ENCODE peak calls at places on chromosomes 13 and 19, in four cellular contexts. E is HepG2, L is A549, B is K562. I is an unnamed sample.

GRCh38 chr13:67152123-67152522 is 78.0 kb downstream of the PCDH9 start:
- DNase-seq in E (no peak), L (no peak), B (no peak), I (no peak)

GRCh38 chr19:39850892-39851291 is 4.7 kb upstream of the FBL start:
- DNase-seq in E (no peak), L (no peak), B (no peak), I (no peak)

GRCh38 chr13:45333973-45334922 is 6.7 kb downstream of the TPT1 start:
- DNase-seq in E (no peak), L (no peak), B (no peak), I (no peak)

GRCh38 chr13:97076898-97077297 is 82.6 kb upstream of the OXGR1 start:
- DNase-seq in E (no peak), L (no peak), B (no peak), I (no peak)

GRCh38 chr13:98691360-98691759 is 61.1 kb downstream of the SLC15A1 start:
- DNase-seq in E (no peak), L (no peak), B (no peak), I (no peak)

GRCh38 chr19:12162513-12162881 is 399 bp upstream of the ZNF136 start:
- DNase-seq in E (no peak), L (no peak), B (no peak), I (no peak)

GRCh38 chr13:84400711-84401110 is 518.4 kb upstream of the SLITRK1 start:
- DNase-seq in E (no peak), L (no peak), B (no peak), I (no peak)

GRCh38 chr19:57583521-57584416 is at the start of gene ZIK1:
- DNase-seq in E (peak; percentile 83), L (no peak), B (no peak), I (peak; percentile 61)

GRCh38 chr19:10892256-10892655 is 20.9 kb downstream of the CARM1 start:
- DNase-seq in E (no peak), L (no peak), B (no peak), I (no peak)

GRCh38 chr19:18504886-18505610 is 16.8 kb downstream of the ELL start:
- DNase-seq in E (no peak), L (no peak), B (no peak), I (no peak)

GRCh38 chr13:45621950-45622349 is 6.4 kb upstream of the ERICH6B start:
- DNase-seq in E (no peak), L (no peak), B (no peak), I (no peak)

GRCh38 chr13:105638446-105638845 is 897.0 kb downstream of the EFNB2 start:
- DNase-seq in E (no peak), L (no peak), B (no peak), I (no peak)

GRCh38 chr19:18894254-18895037 is 1.5 kb downstream of the CERS1 start:
- DNase-seq in E (no peak), L (peak; percentile 18), B (peak; percentile 72), I (no peak)

GRCh38 chr19:5882421-5882968 is 12.2 kb upstream of the FUT5 start:
- DNase-seq in E (no peak), L (no peak), B (no peak), I (no peak)

GRCh38 chr13:77779461-77780272 is 82.2 kb downstream of the SLAIN1 start:
- DNase-seq in E (peak; percentile 26), L (peak; percentile 1), B (no peak), I (peak; percentile 24)

GRCh38 chr13:23450340-23451046 is 17.0 kb upstream of the SACS start:
- DNase-seq in E (no peak), L (no peak), B (no peak), I (no peak)

GRCh38 chr19:35712910-35713845 is 4.6 kb upstream of the KMT2B start:
- DNase-seq in E (no peak), L (no peak), B (no peak), I (peak; percentile 82)

GRCh38 chr19:35712529-35712909 is 5.3 kb upstream of the KMT2B start:
- DNase-seq in E (no peak), L (no peak), B (no peak), I (no peak)

GRCh38 chr19:35715355-35715809 is 2.4 kb upstream of the KMT2B start:
- DNase-seq in E (no peak), L (no peak), B (no peak), I (no peak)

GRCh38 chr19:35714601-35715354 is 3.0 kb upstream of the KMT2B start:
- DNase-seq in E (peak; percentile 33), L (peak; percentile 61), B (no peak), I (no peak)

DNA sequence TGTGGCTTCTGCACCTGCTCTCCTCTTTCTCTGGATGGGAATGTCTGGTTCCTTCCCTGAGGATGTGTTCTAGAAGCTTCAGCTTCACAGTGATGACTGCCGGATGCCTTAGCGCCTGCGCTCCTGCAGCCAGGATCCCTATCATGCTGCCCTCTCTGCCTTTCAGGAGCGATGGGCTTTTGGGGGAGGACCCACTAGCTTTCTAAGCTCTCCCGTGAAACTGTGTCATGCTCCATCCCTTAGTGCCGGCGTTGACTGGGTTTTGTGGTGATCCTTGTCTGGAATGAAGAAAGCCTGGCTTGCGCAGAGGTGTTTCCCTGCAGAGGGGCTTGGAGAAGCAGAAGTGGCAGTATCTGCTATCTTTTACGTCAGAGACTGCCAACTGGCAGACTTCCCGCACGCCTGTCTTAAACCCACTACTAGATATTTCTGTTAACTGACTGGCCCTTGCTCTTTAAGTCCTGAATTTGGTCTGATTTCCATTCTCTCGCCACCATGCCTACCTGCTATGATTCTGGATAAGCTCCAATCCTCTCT is 3.8 kb upstream of the KMT2B start:
- DNase-seq in E (no peak), L (no peak), B (no peak), I (no peak)
- TF ChIP-seq POLR2AphosphoS2 in E (no peak), L (no peak), B (no peak), I (no peak)

GRCh38 chr19:31880283-31880682 is 465.1 kb upstream of the ZNF507 start:
- DNase-seq in E (no peak), L (no peak), B (no peak), I (no peak)
- TF ChIP-seq POLR2AphosphoS2 in E (no peak), L (no peak), B (no peak), I (no peak)

GRCh38 chr19:4363571-4364304 is 20.4 kb downstream of the MPND start:
- DNase-seq in E (no peak), L (no peak), B (no peak), I (no peak)
- TF ChIP-seq POLR2AphosphoS2 in E (no peak), L (no peak), B (no peak), I (no peak)

GRCh38 chr19:55230780-55231179 is 2.2 kb upstream of the TMEM86B start:
- DNase-seq in E (no peak), L (no peak), B (no peak), I (no peak)

GRCh38 chr19:55228403-55229031 is at the start of gene TMEM86B:
- DNase-seq in E (peak; percentile 88), L (no peak), B (no peak), I (no peak)

GRCh38 chr19:55229145-55229788 is 704 bp upstream of the TMEM86B start:
- DNase-seq in E (no peak), L (no peak), B (no peak), I (no peak)

GRCh38 chr19:55230329-55230728 is 1.8 kb upstream of the TMEM86B start:
- DNase-seq in E (no peak), L (no peak), B (no peak), I (no peak)

GRCh38 chr19:55229789-55230182 is 1.2 kb upstream of the TMEM86B start:
- DNase-seq in E (no peak), L (no peak), B (no peak), I (no peak)
- TF ChIP-seq POLR2AphosphoS2 in E (no peak), L (no peak), B (no peak), I (no peak)

DNA sequence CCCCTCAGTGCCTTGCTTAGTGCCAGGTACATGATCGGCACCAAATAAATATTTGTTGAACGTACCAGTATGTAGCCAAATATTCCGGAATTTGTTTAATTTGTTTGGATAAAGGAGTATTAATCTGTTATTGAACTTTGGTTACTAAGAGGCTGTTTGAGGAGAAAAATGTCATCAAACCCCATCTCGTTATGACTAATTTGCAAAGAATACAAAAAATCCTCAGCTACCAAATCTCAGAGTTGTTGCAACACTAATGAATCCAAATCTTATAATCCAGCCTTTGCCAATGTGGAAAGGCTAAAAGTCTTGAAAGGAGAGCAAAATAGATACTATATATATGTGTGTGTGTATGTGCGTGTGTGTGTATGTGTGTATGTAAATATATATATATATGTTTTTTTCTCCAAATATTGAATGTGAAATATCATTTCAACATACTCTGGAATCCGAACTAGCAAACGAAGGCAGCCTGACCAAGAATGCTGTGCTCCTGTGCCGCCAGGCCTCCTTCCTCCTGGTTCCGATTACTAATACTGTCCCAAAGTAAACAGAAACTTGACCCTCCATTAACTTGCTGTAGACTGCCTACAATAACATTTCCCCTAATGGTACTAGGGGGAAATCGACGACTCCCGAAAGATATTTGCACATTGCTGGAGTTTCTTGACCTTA is 79.6 kb downstream of the KLF5 start:
- DNase-seq in E (peak; percentile 21), L (peak; percentile 52), B (no peak), I (no peak)
- TF ChIP-seq POLR2AphosphoS2 in E (no peak), L (no peak), B (no peak), I (no peak)

GRCh38 chr19:13808856-13809255 is 13.6 kb downstream of the ZSWIM4 start:
- DNase-seq in E (no peak), L (no peak), B (no peak), I (no peak)

GRCh38 chr19:13813147-13813546 is 17.9 kb downstream of the ZSWIM4 start:
- DNase-seq in E (no peak), L (no peak), B (no peak), I (no peak)

GRCh38 chr19:13814550-13814949 is 19.3 kb downstream of the ZSWIM4 start:
- DNase-seq in E (no peak), L (no peak), B (no peak), I (no peak)

GRCh38 chr19:13817018-13817614 is 21.9 kb downstream of the ZSWIM4 start:
- DNase-seq in E (no peak), L (no peak), B (peak; percentile 88), I (no peak)

DNA sequence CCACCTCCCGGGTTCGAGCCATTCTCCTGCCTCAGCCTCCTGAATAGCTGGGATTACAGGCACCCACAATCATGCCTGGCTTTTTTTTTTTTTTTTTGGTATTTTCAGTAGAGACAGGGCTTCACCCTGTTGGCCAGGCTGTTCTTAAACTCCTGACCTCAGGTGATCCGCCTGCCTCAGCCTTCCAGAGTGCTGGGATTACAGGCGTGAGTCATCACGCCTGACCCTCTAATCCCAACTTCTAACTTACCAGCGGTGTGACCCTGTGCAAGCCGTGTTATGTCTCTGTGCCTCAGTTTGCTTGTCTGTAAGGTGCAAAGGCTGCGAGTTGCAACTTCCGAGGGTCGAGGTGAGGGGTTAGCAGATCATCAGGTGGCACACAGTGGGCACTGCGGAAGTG is 17.3 kb downstream of the ZSWIM4 start:
- DNase-seq in E (no peak), L (no peak), B (no peak), I (no peak)
- TF ChIP-seq POLR2AphosphoS2 in E (no peak), L (no peak), B (no peak), I (no peak)

DNA sequence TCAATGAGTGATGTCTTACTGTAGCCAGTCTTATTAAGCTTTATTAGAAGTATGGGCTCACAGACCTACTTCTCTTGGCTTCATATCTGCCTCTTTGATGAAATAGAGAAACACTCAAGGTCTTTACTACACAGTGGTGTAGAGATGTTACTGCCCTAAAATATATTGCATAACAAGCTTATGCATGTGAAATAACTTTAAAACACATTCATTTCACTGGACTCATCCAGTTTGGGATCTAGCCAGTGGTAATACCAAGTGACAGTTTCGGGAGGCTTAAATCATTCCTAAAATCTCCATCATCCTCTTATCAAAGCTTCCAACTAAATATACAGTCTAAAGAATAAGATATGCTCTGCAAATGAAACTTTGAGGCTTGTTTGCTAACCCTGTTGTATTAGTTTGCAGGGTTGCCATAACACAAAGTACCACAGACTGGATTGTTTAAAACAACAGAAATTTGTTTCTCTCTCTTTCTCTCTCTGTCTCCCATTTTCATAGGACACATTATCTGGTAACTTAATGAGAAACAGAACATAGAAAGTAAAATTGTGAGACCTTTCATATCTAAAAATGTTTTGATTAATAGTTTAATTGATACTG is 52.8 kb downstream of the THSD1 start:
- DNase-seq in E (no peak), L (no peak), B (no peak), I (no peak)
- TF ChIP-seq POLR2AphosphoS2 in E (no peak), L (no peak), B (no peak), I (no peak)

GRCh38 chr19:33397536-33398360 is 24.2 kb downstream of the CEBPG start:
- DNase-seq in E (peak; percentile 50), L (no peak), B (peak; percentile 64), I (no peak)
- TF ChIP-seq POLR2AphosphoS2 in E (no peak), L (no peak), B (no peak), I (no peak)